ENCODE peak calls at places on chromosomes 16 and 17, in five cellular contexts. One of them, this sample, is unnamed.

GRCh38 chr16:87850009-87851006 is 19.0 kb downstream of the SLC7A5 start:
- DNase-seq in naive thymus-derived CD4-positive, alpha-beta T cell: peak; percentile 69
- DNase-seq in non-pigmented ciliary epithelial cell: no peak
- DNase-seq in H7: peak; percentile 97
- DNase-seq in neural crest cell: peak; percentile 72
- DNase-seq in this sample: no peak

GRCh38 chr16:28090646-28091377 is 27.3 kb upstream of the GSG1L start:
- DNase-seq in naive thymus-derived CD4-positive, alpha-beta T cell: no peak
- DNase-seq in non-pigmented ciliary epithelial cell: no peak
- DNase-seq in H7: peak; percentile 92
- DNase-seq in neural crest cell: no peak
- DNase-seq in this sample: no peak

GRCh38 chr17:20612635-20613034 is 33.1 kb downstream of the CDRT15L2 start:
- DNase-seq in naive thymus-derived CD4-positive, alpha-beta T cell: no peak
- DNase-seq in non-pigmented ciliary epithelial cell: no peak
- DNase-seq in H7: no peak
- DNase-seq in neural crest cell: no peak
- DNase-seq in this sample: no peak

GRCh38 chr16:2371421-2371820 is 30.9 kb upstream of the ABCA3 start:
- DNase-seq in naive thymus-derived CD4-positive, alpha-beta T cell: no peak
- DNase-seq in non-pigmented ciliary epithelial cell: no peak
- DNase-seq in H7: no peak
- DNase-seq in neural crest cell: no peak
- DNase-seq in this sample: no peak

GRCh38 chr17:77779711-77780539 is 178.6 kb upstream of the TNRC6C start:
- DNase-seq in naive thymus-derived CD4-positive, alpha-beta T cell: no peak
- DNase-seq in non-pigmented ciliary epithelial cell: no peak
- DNase-seq in H7: no peak
- DNase-seq in neural crest cell: no peak
- DNase-seq in this sample: no peak

GRCh38 chr16:10951016-10951415 is 6.7 kb downstream of the CLEC16A start:
- DNase-seq in naive thymus-derived CD4-positive, alpha-beta T cell: no peak
- DNase-seq in non-pigmented ciliary epithelial cell: no peak
- DNase-seq in H7: no peak
- DNase-seq in neural crest cell: no peak
- DNase-seq in this sample: peak; percentile 25

GRCh38 chr17:57874434-57875108 is 24.7 kb upstream of the MRPS23 start:
- DNase-seq in naive thymus-derived CD4-positive, alpha-beta T cell: no peak
- DNase-seq in non-pigmented ciliary epithelial cell: peak; percentile 78
- DNase-seq in H7: peak; percentile 97
- DNase-seq in neural crest cell: peak; percentile 68
- DNase-seq in this sample: peak; percentile 86

GRCh38 chr17:43398724-43399595 is at the start of gene ARL4D:
- DNase-seq in naive thymus-derived CD4-positive, alpha-beta T cell: peak; percentile 86
- DNase-seq in non-pigmented ciliary epithelial cell: no peak
- DNase-seq in H7: peak; percentile 94
- DNase-seq in neural crest cell: peak; percentile 77
- DNase-seq in this sample: no peak

GRCh38 chr16:67342616-67343015 is 16.0 kb downstream of the LRRC36 start:
- DNase-seq in naive thymus-derived CD4-positive, alpha-beta T cell: no peak
- DNase-seq in non-pigmented ciliary epithelial cell: no peak
- DNase-seq in H7: no peak
- DNase-seq in neural crest cell: no peak
- DNase-seq in this sample: no peak

GRCh38 chr17:77034677-77035424 is 105.9 kb upstream of the SEC14L1 start:
- DNase-seq in naive thymus-derived CD4-positive, alpha-beta T cell: no peak
- DNase-seq in non-pigmented ciliary epithelial cell: no peak
- DNase-seq in H7: peak; percentile 43
- DNase-seq in neural crest cell: no peak
- DNase-seq in this sample: no peak

GRCh38 chr17:46853896-46854444 is 2.6 kb downstream of the WNT9B start:
- DNase-seq in naive thymus-derived CD4-positive, alpha-beta T cell: no peak
- DNase-seq in non-pigmented ciliary epithelial cell: peak; percentile 14
- DNase-seq in H7: no peak
- DNase-seq in neural crest cell: no peak
- DNase-seq in this sample: no peak

GRCh38 chr17:61091096-61091495 is 308.5 kb upstream of the TBX2 start:
- DNase-seq in naive thymus-derived CD4-positive, alpha-beta T cell: no peak
- DNase-seq in non-pigmented ciliary epithelial cell: no peak
- DNase-seq in H7: no peak
- DNase-seq in neural crest cell: no peak
- DNase-seq in this sample: no peak

GRCh38 chr17:29838961-29839360 is 91.1 kb downstream of the SSH2 start:
- DNase-seq in naive thymus-derived CD4-positive, alpha-beta T cell: no peak
- DNase-seq in non-pigmented ciliary epithelial cell: no peak
- DNase-seq in H7: peak; percentile 60
- DNase-seq in neural crest cell: peak; percentile 3
- DNase-seq in this sample: no peak

GRCh38 chr17:60130466-60130865 is 19.3 kb upstream of the CA4 start:
- DNase-seq in naive thymus-derived CD4-positive, alpha-beta T cell: no peak
- DNase-seq in non-pigmented ciliary epithelial cell: no peak
- DNase-seq in H7: no peak
- DNase-seq in neural crest cell: no peak
- DNase-seq in this sample: no peak

GRCh38 chr16:66845791-66846221 is 1.6 kb downstream of the CA7 start:
- DNase-seq in naive thymus-derived CD4-positive, alpha-beta T cell: no peak
- DNase-seq in non-pigmented ciliary epithelial cell: no peak
- DNase-seq in H7: peak; percentile 51
- DNase-seq in neural crest cell: no peak
- DNase-seq in this sample: no peak

GRCh38 chr17:8019665-8020064 is 17.2 kb downstream of the GUCY2D start:
- DNase-seq in naive thymus-derived CD4-positive, alpha-beta T cell: no peak
- DNase-seq in non-pigmented ciliary epithelial cell: no peak
- DNase-seq in H7: no peak
- DNase-seq in neural crest cell: no peak
- DNase-seq in this sample: no peak

GRCh38 chr17:82294086-82294773 is 20.7 kb upstream of the CSNK1D start:
- DNase-seq in naive thymus-derived CD4-positive, alpha-beta T cell: peak; percentile 31
- DNase-seq in non-pigmented ciliary epithelial cell: no peak
- DNase-seq in H7: peak; percentile 46
- DNase-seq in neural crest cell: no peak
- DNase-seq in this sample: no peak

GRCh38 chr16:54345231-54345630 is 58.6 kb upstream of the IRX3 start:
- DNase-seq in naive thymus-derived CD4-positive, alpha-beta T cell: no peak
- DNase-seq in non-pigmented ciliary epithelial cell: no peak
- DNase-seq in H7: peak; percentile 32
- DNase-seq in neural crest cell: no peak
- DNase-seq in this sample: no peak

GRCh38 chr17:70478883-70479282 is 309.6 kb downstream of the KCNJ2 start:
- DNase-seq in naive thymus-derived CD4-positive, alpha-beta T cell: no peak
- DNase-seq in non-pigmented ciliary epithelial cell: no peak
- DNase-seq in H7: no peak
- DNase-seq in neural crest cell: no peak
- DNase-seq in this sample: no peak

GRCh38 chr16:56190903-56191806 is at the start of gene GNAO1:
- DNase-seq in naive thymus-derived CD4-positive, alpha-beta T cell: no peak
- DNase-seq in non-pigmented ciliary epithelial cell: no peak
- DNase-seq in H7: peak; percentile 95
- DNase-seq in neural crest cell: peak; percentile 61
- DNase-seq in this sample: no peak

GRCh38 chr17:61701334-61701733 is 110.3 kb upstream of the NACA2 start:
- DNase-seq in naive thymus-derived CD4-positive, alpha-beta T cell: no peak
- DNase-seq in non-pigmented ciliary epithelial cell: no peak
- DNase-seq in H7: no peak
- DNase-seq in neural crest cell: no peak
- DNase-seq in this sample: no peak

GRCh38 chr17:76578376-76578775 is 7.3 kb downstream of the ST6GALNAC2 start:
- DNase-seq in naive thymus-derived CD4-positive, alpha-beta T cell: no peak
- DNase-seq in non-pigmented ciliary epithelial cell: no peak
- DNase-seq in H7: no peak
- DNase-seq in neural crest cell: no peak
- DNase-seq in this sample: no peak

GRCh38 chr16:27706803-27707685 is 157.1 kb downstream of the KATNIP start:
- DNase-seq in naive thymus-derived CD4-positive, alpha-beta T cell: no peak
- DNase-seq in non-pigmented ciliary epithelial cell: no peak
- DNase-seq in H7: no peak
- DNase-seq in neural crest cell: no peak
- DNase-seq in this sample: no peak

This sample was measured in HFF-Myc.